ENCODE peak calls at places on chromosomes 2 and 18, in six cellular contexts. E is AG09309, F is endothelial cell, O is pancreas, X is fibroblast of lung, Z is H9. H is an unnamed sample.

GRCh38 chr2:58734365-58734764 is 493.2 kb upstream of the FANCL start:
- DNase-seq in Z (no peak), F (no peak), O (no peak), X (peak), E (no peak), H (peak)

GRCh38 chr2:100881629-100882028 is 61.7 kb downstream of the NPAS2 start:
- DNase-seq in X (no peak), E (no peak), Z (no peak), F (no peak), O (no peak), H (no peak)

GRCh38 chr18:11259421-11259820 is 110.1 kb upstream of the PIEZO2 start:
- DNase-seq in E (no peak), O (no peak), Z (no peak), X (no peak), F (peak), H (no peak)

GRCh38 chr2:128304715-128305554 is 13.7 kb downstream of the HS6ST1 start:
- DNase-seq in X (peak), F (no peak), O (peak), Z (peak), E (peak), H (peak)

GRCh38 chr18:10239138-10239537 is 215.3 kb upstream of the APCDD1 start:
- DNase-seq in Z (no peak), X (peak), F (no peak), E (peak), O (no peak), H (no peak)

GRCh38 chr18:80213173-80213572 is 34.1 kb downstream of the PARD6G start:
- DNase-seq in F (no peak), X (no peak), O (no peak), Z (no peak), E (no peak), H (no peak)

GRCh38 chr18:76564117-76564516 is 69.1 kb upstream of the ZNF516 start:
- DNase-seq in Z (no peak), O (no peak), F (no peak), X (peak), E (no peak), H (peak)

GRCh38 chr2:113304702-113305101 is 26.0 kb upstream of the PAX8 start:
- DNase-seq in Z (no peak), F (no peak), O (no peak), X (no peak), E (no peak), H (no peak)

GRCh38 chr2:44801289-44801675 is 140.2 kb upstream of the SIX3 start:
- DNase-seq in Z (peak), F (no peak), X (no peak), O (no peak), E (no peak), H (no peak)

GRCh38 chr2:171564463-171564862 is 42.2 kb downstream of the CYBRD1 start:
- DNase-seq in E (no peak), F (no peak), O (no peak), Z (no peak), X (no peak), H (no peak)

GRCh38 chr2:150674283-150674682 is 186.8 kb upstream of the RND3 start:
- DNase-seq in E (peak), O (no peak), F (no peak), X (peak), Z (no peak), H (no peak)

GRCh38 chr2:29606105-29606871 is 315.1 kb downstream of the ALK start:
- DNase-seq in X (peak), F (no peak), O (no peak), Z (no peak), E (peak), H (peak)

GRCh38 chr2:239013670-239013960 is 165.7 kb downstream of the TWIST2 start:
- DNase-seq in F (no peak), E (no peak), O (no peak), X (no peak), Z (no peak), H (no peak)

DNA sequence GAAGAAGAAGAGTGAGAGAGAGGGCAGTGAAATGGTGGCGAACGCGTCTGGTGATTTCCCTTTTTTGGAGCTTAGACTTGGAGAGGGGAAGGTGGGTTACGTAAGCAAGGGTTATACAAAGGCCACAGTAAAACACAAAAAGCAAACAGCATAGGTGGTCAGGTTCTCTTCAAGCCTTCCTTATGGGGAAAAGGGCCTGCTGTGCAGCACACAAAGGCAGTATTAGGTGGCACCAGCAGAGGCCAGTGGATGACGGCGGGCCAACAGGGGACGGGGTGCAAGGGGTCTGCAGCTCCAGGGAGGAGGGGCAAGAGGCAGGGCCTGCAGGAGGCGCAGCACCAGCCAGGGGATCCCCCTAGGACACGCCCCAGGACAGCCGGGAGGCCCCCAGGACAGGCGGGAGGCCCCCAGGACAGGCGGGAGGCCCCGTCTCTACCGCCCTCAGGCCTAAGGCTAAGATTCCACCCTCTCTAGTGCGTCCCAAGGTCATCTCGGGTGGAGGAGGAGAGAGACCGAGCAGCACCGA is 32.6 kb upstream of the NPC1 start:
- DNase-seq in E (no peak), F (peak), X (no peak), Z (peak), O (no peak), H (no peak)
- TF ChIP-seq CTCF in E (no peak), F (no peak), X (no peak), Z (peak), O (no peak), H (no peak)

GRCh38 chr2:108414256-108414876 is 34.6 kb upstream of the GCC2 start:
- DNase-seq in Z (no peak), O (no peak), X (no peak), F (no peak), E (no peak), H (no peak)

GRCh38 chr2:108413731-108414130 is 35.3 kb upstream of the GCC2 start:
- DNase-seq in O (no peak), E (no peak), X (no peak), F (no peak), Z (no peak), H (peak)

GRCh38 chr2:108418416-108418815 is 30.6 kb upstream of the GCC2 start:
- DNase-seq in F (no peak), E (no peak), Z (no peak), O (no peak), X (no peak), H (no peak)

GRCh38 chr2:108414945-108415344 is 34.1 kb upstream of the GCC2 start:
- DNase-seq in E (no peak), X (no peak), O (no peak), F (no peak), Z (no peak), H (no peak)

GRCh38 chr2:108417254-108417653 is 31.8 kb upstream of the GCC2 start:
- DNase-seq in X (no peak), F (no peak), O (no peak), Z (peak), E (no peak), H (peak)
- TF ChIP-seq CTCF in X (no peak), F (no peak), O (no peak), Z (peak), E (no peak), H (no peak)

GRCh38 chr2:172972005-172972619 is 103.5 kb upstream of the MAP3K20 start:
- DNase-seq in X (peak), Z (peak), O (peak), F (peak), E (no peak), H (peak)
- TF ChIP-seq CTCF in X (peak), Z (peak), O (peak), F (peak), E (peak), H (peak)

GRCh38 chr2:108212671-108213070 is 27.1 kb upstream of the SULT1C3 start:
- DNase-seq in F (no peak), O (no peak), X (no peak), Z (no peak), E (no peak), H (no peak)

GRCh38 chr2:108219688-108220087 is 20.1 kb upstream of the SULT1C3 start:
- DNase-seq in O (no peak), E (no peak), X (no peak), Z (no peak), F (no peak), H (no peak)

GRCh38 chr2:108217211-108217610 is 22.6 kb upstream of the SULT1C3 start:
- DNase-seq in X (no peak), F (no peak), E (no peak), O (no peak), Z (no peak), H (no peak)

GRCh38 chr2:108220191-108220590 is 19.6 kb upstream of the SULT1C3 start:
- DNase-seq in E (no peak), O (no peak), F (no peak), Z (no peak), X (no peak), H (no peak)

GRCh38 chr2:108215794-108216211 is 24.0 kb upstream of the SULT1C3 start:
- DNase-seq in Z (peak), O (no peak), E (peak), X (peak), F (no peak), H (peak)
- TF ChIP-seq CTCF in Z (peak), O (no peak), E (peak), X (peak), F (no peak), H (peak)

GRCh38 chr2:89763581-89764485 is 1072.4 kb downstream of the RPIA start:
- DNase-seq in Z (no peak), E (no peak), O (no peak), X (no peak), F (peak), H (no peak)

GRCh38 chr2:89767581-89768435 is 1076.3 kb downstream of the RPIA start:
- DNase-seq in X (no peak), F (no peak), Z (no peak), E (no peak), O (no peak), H (no peak)

GRCh38 chr2:89763254-89763580 is 1071.7 kb downstream of the RPIA start:
- DNase-seq in O (no peak), E (no peak), Z (no peak), X (no peak), F (no peak), H (no peak)
- TF ChIP-seq CTCF in O (no peak), E (no peak), Z (no peak), X (no peak), F (no peak), H (no peak)

GRCh38 chr2:223828314-223828713 is 9.1 kb downstream of the AP1S3 start:
- DNase-seq in F (no peak), Z (no peak), O (no peak), E (no peak), X (no peak), H (no peak)
- TF ChIP-seq CTCF in F (no peak), Z (peak), O (no peak), E (no peak), X (no peak), H (no peak)

GRCh38 chr2:31384771-31385276 is 29.7 kb downstream of the XDH start:
- DNase-seq in F (no peak), O (no peak), X (peak), Z (no peak), E (peak), H (peak)

GRCh38 chr2:31388736-31389135 is 25.8 kb downstream of the XDH start:
- DNase-seq in E (no peak), Z (no peak), F (no peak), O (no peak), X (no peak), H (no peak)

GRCh38 chr2:31386172-31386571 is 28.4 kb downstream of the XDH start:
- DNase-seq in Z (no peak), X (no peak), E (no peak), O (no peak), F (no peak), H (no peak)

GRCh38 chr2:31387850-31388249 is 26.7 kb downstream of the XDH start:
- DNase-seq in F (no peak), Z (peak), X (no peak), E (no peak), O (no peak), H (no peak)

GRCh38 chr2:31386648-31387047 is 27.9 kb downstream of the XDH start:
- DNase-seq in E (no peak), O (no peak), X (no peak), F (no peak), Z (peak), H (peak)
- TF ChIP-seq CTCF in E (peak), O (no peak), X (no peak), F (no peak), Z (peak), H (peak)